ENCODE peak calls at places on chromosomes 3 and 15, in ten cellular contexts. K, R, S, P, D, O, U, T, X and I are unnamed samples.

GRCh38 chr3:64761729-64762432 is 74.1 kb upstream of the ADAMTS9 start:
- DNase-seq in P (no peak), U (no peak), T (no peak), O (no peak), D (no peak), S (no peak), K (no peak), X (no peak), R (no peak), I (no peak)

GRCh38 chr3:13107661-13108060 is 34.4 kb upstream of the IQSEC1 start:
- DNase-seq in P (no peak), R (no peak), O (no peak), K (no peak), D (no peak), U (no peak), S (no peak), T (no peak), X (no peak), I (no peak)

GRCh38 chr3:69085543-69086132 is 901 bp downstream of the ARL6IP5 start:
- DNase-seq in R (peak), D (no peak), U (peak), T (no peak), P (peak), K (no peak), O (no peak), S (no peak), X (no peak), I (peak)

GRCh38 chr3:115469649-115470048 is 153.7 kb upstream of the GAP43 start:
- DNase-seq in K (peak), D (no peak), S (no peak), R (no peak), U (no peak), O (no peak), X (no peak), P (no peak), T (no peak), I (no peak)

GRCh38 chr3:128763967-128764366 is 38.0 kb downstream of the RAB7A start:
- DNase-seq in O (no peak), S (no peak), U (no peak), X (no peak), R (no peak), T (no peak), K (no peak), D (no peak), P (no peak), I (no peak)

GRCh38 chr3:71875461-71875947 is 90.6 kb upstream of the PROK2 start:
- DNase-seq in P (peak), U (peak), D (peak), X (peak), T (peak), S (peak), K (peak), R (peak), O (peak), I (peak)

GRCh38 chr3:50299929-50300680 is 900 bp upstream of the HYAL3 start:
- DNase-seq in O (no peak), R (peak), P (peak), T (no peak), K (no peak), U (no peak), S (no peak), D (no peak), X (no peak), I (no peak)

GRCh38 chr3:112199622-112200316 is 66.7 kb upstream of the GCSAM start:
- DNase-seq in P (peak), R (peak), U (no peak), T (no peak), S (no peak), K (no peak), X (no peak), D (peak), O (no peak), I (no peak)

GRCh38 chr15:90711418-90711824 is 5.7 kb upstream of the BLM start:
- DNase-seq in P (no peak), R (no peak), X (no peak), O (no peak), K (no peak), U (no peak), S (no peak), D (no peak), T (no peak), I (no peak)

GRCh38 chr15:68896178-68896577 is 34.1 kb upstream of the SPESP1 start:
- DNase-seq in X (no peak), S (no peak), U (no peak), R (no peak), T (no peak), K (no peak), D (no peak), O (no peak), P (no peak), I (no peak)
- TF ChIP-seq CTCF in X (no peak), S (no peak), U (no peak), R (no peak), T (no peak), K (no peak), D (no peak), O (no peak), P (no peak), I (no peak)

GRCh38 chr15:43215961-43216360 is 4.9 kb downstream of the EPB42 start:
- DNase-seq in T (no peak), D (peak), X (no peak), S (no peak), P (no peak), K (no peak), R (peak), O (no peak), U (no peak), I (no peak)

GRCh38 chr15:43219929-43220886 is 610 bp downstream of the EPB42 start:
- DNase-seq in S (no peak), T (peak), K (no peak), P (no peak), X (no peak), O (no peak), U (no peak), D (no peak), R (no peak), I (no peak)

GRCh38 chr15:43214592-43215295 is 6.1 kb downstream of the EPB42 start:
- DNase-seq in P (no peak), S (no peak), O (no peak), K (no peak), T (no peak), D (no peak), R (no peak), U (no peak), X (no peak), I (no peak)

GRCh38 chr15:43220991-43221403 is at the start of gene EPB42:
- DNase-seq in U (no peak), T (no peak), R (no peak), D (no peak), O (no peak), P (no peak), S (no peak), K (no peak), X (no peak), I (no peak)

GRCh38 chr15:43218908-43219706 is 1.7 kb downstream of the EPB42 start:
- DNase-seq in U (no peak), O (no peak), S (peak), P (peak), D (peak), K (no peak), X (no peak), R (peak), T (peak), I (peak)
- TF ChIP-seq CTCF in U (peak), O (no peak), S (peak), P (peak), D (no peak), K (no peak), X (no peak), R (peak), T (peak), I (peak)

GRCh38 chr15:100211855-100212850 is 129.6 kb downstream of the ADAMTS17 start:
- DNase-seq in R (no peak), U (peak), K (no peak), X (no peak), P (no peak), T (no peak), D (no peak), O (no peak), S (peak), I (peak)

GRCh38 chr15:100218411-100218810 is 123.4 kb downstream of the ADAMTS17 start:
- DNase-seq in O (no peak), T (no peak), X (no peak), K (no peak), P (no peak), S (no peak), D (no peak), U (no peak), R (no peak), I (no peak)

GRCh38 chr15:100216177-100216576 is 125.6 kb downstream of the ADAMTS17 start:
- DNase-seq in U (no peak), K (no peak), O (no peak), D (no peak), P (no peak), X (no peak), S (no peak), T (no peak), R (no peak), I (no peak)

GRCh38 chr15:100215031-100215842 is 126.5 kb downstream of the ADAMTS17 start:
- DNase-seq in O (no peak), T (no peak), R (no peak), S (no peak), D (no peak), K (no peak), P (no peak), U (no peak), X (no peak), I (no peak)

DNA sequence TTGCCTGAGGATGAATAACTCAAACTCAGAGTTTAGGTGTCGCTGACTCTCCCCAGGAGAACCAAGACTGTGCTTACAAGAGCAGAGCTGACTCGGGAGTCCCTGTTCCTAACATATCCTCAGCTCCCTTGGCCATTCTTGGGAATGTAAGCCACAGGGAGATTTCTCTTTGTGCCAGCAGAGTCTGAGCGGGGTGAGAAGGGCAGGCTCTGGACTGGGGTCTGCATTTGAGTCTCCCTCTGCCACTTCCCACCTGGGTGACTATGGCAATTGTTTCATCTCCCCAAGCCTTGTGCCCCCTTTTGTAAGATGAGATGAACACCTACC is 126.0 kb downstream of the ADAMTS17 start:
- DNase-seq in T (no peak), D (no peak), R (no peak), K (no peak), U (no peak), X (no peak), P (no peak), S (no peak), O (no peak), I (no peak)
- TF ChIP-seq CTCF in T (no peak), D (no peak), R (no peak), K (no peak), U (no peak), X (no peak), P (no peak), S (no peak), O (no peak), I (no peak)

GRCh38 chr3:9729419-9729818 is 2.1 kb upstream of the BRPF1 start:
- DNase-seq in P (no peak), O (no peak), D (no peak), K (no peak), S (no peak), U (no peak), T (no peak), R (no peak), X (no peak), I (no peak)

GRCh38 chr3:9731206-9732079 is at the start of gene BRPF1:
- DNase-seq in K (peak), P (peak), X (peak), R (peak), D (peak), O (peak), U (peak), T (peak), S (peak), I (peak)

GRCh38 chr3:9732080-9732752 is 681 bp downstream of the BRPF1 start:
- DNase-seq in K (peak), R (no peak), P (no peak), T (no peak), O (peak), S (peak), D (no peak), X (no peak), U (no peak), I (peak)

GRCh38 chr3:9730747-9731205 is 759 bp upstream of the BRPF1 start:
- DNase-seq in R (no peak), D (no peak), O (no peak), T (no peak), U (no peak), S (peak), X (no peak), P (no peak), K (no peak), I (no peak)

DNA sequence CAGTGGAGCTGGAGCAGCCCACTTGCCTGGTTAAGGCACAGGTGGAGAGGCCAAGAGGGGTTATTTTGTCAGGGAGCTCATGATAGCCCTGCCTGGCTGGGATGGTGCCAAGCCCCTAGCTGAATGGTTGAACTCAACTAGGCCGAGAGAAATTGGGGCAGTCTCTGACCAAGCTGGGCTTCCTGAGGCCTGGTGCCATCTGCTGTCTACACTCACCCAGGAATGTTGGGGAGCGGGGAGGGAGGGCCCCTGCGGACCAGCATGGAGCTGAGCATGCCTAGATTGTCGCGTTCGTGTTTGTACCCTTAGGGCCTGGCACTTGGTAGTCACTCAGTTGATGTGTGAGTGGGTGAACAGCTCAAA is 1.2 kb downstream of the BRPF1 start:
- DNase-seq in S (peak), R (no peak), T (no peak), O (no peak), U (no peak), K (no peak), D (no peak), P (peak), X (no peak), I (no peak)
- TF ChIP-seq CTCF in S (peak), R (no peak), T (no peak), O (no peak), U (no peak), K (no peak), D (no peak), P (no peak), X (no peak), I (no peak)

DNA sequence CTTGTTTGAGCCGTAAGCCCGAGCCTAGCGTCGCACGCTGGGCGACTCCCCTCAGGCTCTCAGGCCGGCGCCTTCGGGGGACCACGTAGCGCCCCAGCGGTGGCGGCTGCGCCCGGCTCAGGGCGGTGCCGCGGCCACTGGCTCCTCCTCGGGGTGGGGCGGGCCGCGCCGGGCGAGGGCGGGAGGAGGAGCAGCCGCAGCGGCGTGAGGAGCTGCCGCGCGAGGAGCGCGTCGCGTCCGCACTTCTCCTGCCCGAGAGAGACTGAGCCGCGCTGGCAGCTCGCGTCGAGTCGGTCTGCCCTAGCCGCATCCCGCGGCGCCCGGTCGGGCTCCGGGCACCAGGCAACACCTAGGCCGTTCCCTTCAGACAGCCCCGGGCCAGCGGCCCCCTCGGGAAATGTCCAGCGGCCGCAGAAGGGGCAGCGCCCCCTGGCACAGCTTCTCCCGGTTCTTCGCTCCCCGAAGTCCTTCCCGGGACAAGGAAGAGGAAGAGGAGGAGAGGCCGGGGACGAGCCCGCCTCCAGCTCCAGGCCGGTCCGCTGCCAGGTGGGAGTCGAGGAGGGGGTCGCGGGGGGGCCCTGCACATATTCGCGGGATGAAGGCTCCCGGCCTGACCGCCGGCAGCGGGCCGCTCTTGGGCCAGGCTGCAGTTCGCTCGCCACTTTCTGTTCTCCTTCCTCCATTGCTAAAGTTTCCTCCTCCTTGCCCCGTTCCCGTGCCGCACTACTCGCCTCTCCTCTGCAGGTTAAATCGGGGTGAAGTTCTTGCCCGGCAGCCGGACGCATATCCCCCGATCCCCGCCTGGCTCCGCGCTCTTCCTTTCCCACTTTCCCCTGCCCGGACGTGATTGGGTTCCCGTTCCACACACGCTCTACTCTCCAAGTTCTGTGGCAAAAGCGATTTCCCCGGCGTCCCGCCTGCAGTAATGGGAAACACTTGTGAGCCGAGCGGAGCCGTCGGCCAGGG is at the start of gene CRYBG3:
- DNase-seq in T (peak), D (peak), U (peak), O (peak), X (peak), S (peak), P (peak), R (peak), K (peak), I (peak)
- TF ChIP-seq CTCF in T (peak), D (peak), U (peak), O (no peak), X (no peak), S (peak), P (peak), R (peak), K (peak), I (no peak)

GRCh38 chr15:74322558-74323180 is 44.8 kb downstream of the CYP11A1 start:
- DNase-seq in S (peak), D (peak), R (peak), P (peak), O (peak), U (peak), K (peak), T (peak), X (peak), I (peak)
- TF ChIP-seq CTCF in S (peak), D (peak), R (peak), P (peak), O (peak), U (peak), K (peak), T (peak), X (peak), I (peak)

DNA sequence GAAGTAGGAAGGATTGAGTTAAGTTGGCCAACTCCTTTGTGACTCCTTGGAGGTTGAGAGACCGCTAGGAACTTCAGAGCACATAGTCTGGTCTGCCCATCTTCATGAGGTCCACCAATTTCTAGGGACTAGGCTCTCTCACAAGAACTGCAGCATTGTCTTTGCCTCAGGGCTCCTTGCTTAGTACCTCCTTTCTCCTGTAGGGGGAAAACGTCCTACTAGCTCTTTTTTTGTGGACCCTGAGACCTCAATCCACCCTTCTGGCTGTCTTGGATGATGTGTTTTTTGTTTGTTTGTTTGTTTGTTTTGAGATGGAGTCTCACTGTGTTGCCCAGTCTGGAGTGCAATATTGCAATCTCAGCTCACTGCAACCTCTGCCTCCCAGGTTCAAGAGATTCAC is 21.6 kb downstream of the REC114 start:
- DNase-seq in P (no peak), O (no peak), D (no peak), X (no peak), T (peak), R (peak), U (no peak), S (peak), K (no peak), I (no peak)
- TF ChIP-seq CTCF in P (peak), O (no peak), D (no peak), X (no peak), T (peak), R (peak), U (peak), S (peak), K (no peak), I (no peak)